ENCODE peak calls at places on chromosome 3, in four cellular contexts. Z, L, A and D are unnamed samples.

GRCh38 chr3:153785901-153786300 is 335.3 kb upstream of the ARHGEF26 start:
- DNase-seq in A (no peak), Z (no peak), L (no peak), D (no peak)

GRCh38 chr3:124976378-124976777 is 41.8 kb upstream of the MUC13 start:
- DNase-seq in Z (no peak), L (no peak), A (no peak), D (no peak)

GRCh38 chr3:58260261-58260731 is 22.7 kb downstream of the ABHD6 start:
- DNase-seq in L (no peak), A (no peak), Z (peak; percentile 74), D (no peak)

GRCh38 chr3:27342279-27342678 is 26.9 kb downstream of the NEK10 start:
- DNase-seq in A (no peak), Z (no peak), L (no peak), D (no peak)

GRCh38 chr3:58092516-58092915 is 84.3 kb downstream of the FLNB start:
- DNase-seq in Z (no peak), A (no peak), L (no peak), D (no peak)

GRCh38 chr3:158991146-158991705 is 189.4 kb downstream of the MFSD1 start:
- DNase-seq in Z (no peak), A (no peak), L (peak; percentile 70), D (peak; percentile 49)

GRCh38 chr3:160473233-160473632 is 23.6 kb upstream of the TRIM59 start:
- DNase-seq in L (no peak), A (no peak), Z (peak; percentile 75), D (no peak)

GRCh38 chr3:55750525-55750924 is 263.4 kb upstream of the WNT5A start:
- DNase-seq in A (no peak), L (no peak), Z (peak; percentile 98), D (no peak)

GRCh38 chr3:105679951-105680350 is 188.9 kb downstream of the CBLB start:
- DNase-seq in A (no peak), L (no peak), Z (no peak), D (no peak)

GRCh38 chr3:31014317-31015040 is 120.0 kb upstream of the GADL1 start:
- DNase-seq in A (no peak), L (no peak), Z (peak; percentile 43), D (no peak)

GRCh38 chr3:52827866-52828376 is 2.6 kb downstream of the ITIH4 start:
- DNase-seq in Z (peak; percentile 84), L (no peak), A (no peak), D (no peak)

GRCh38 chr3:74067296-74067695 is 442.6 kb upstream of the PDZRN3 start:
- DNase-seq in L (peak; percentile 5), Z (peak; percentile 1), A (no peak), D (no peak)

GRCh38 chr3:195883801-195884200 is 24.6 kb downstream of the TNK2 start:
- DNase-seq in A (peak; percentile 21), Z (no peak), L (no peak), D (no peak)

GRCh38 chr3:39668420-39668819 is 141.0 kb upstream of the MYRIP start:
- DNase-seq in L (peak; percentile 15), A (no peak), Z (peak; percentile 53), D (no peak)

GRCh38 chr3:117074833-117075232 is 365.3 kb downstream of the TUSC7 start:
- DNase-seq in L (no peak), A (no peak), Z (peak; percentile 79), D (no peak)

GRCh38 chr3:66224220-66224619 is 3.4 kb downstream of the SLC25A26 start:
- DNase-seq in A (no peak), L (no peak), Z (peak; percentile 71), D (no peak)

GRCh38 chr3:40143283-40144090 is 166.0 kb upstream of the EIF1B start:
- DNase-seq in L (no peak), Z (peak; percentile 21), A (no peak), D (no peak)

GRCh38 chr3:144332866-144333265 is 361.2 kb downstream of the DIPK2A start:
- DNase-seq in Z (no peak), A (no peak), L (no peak), D (no peak)

GRCh38 chr3:162353414-162353813 is 856.8 kb downstream of the OTOL1 start:
- DNase-seq in A (no peak), L (no peak), Z (no peak), D (no peak)

GRCh38 chr3:30227571-30228301 is 378.7 kb upstream of the TGFBR2 start:
- DNase-seq in Z (peak; percentile 53), A (no peak), L (no peak), D (no peak)

GRCh38 chr3:160157321-160157720 is 67.9 kb upstream of the C3orf80 start:
- DNase-seq in Z (peak; percentile 67), A (no peak), L (no peak), D (no peak)

GRCh38 chr3:89250742-89251141 is 143.3 kb downstream of the EPHA3 start:
- DNase-seq in A (no peak), Z (no peak), L (no peak), D (no peak)

GRCh38 chr3:66432767-66433521 is 67.9 kb downstream of the LRIG1 start:
- DNase-seq in A (no peak), Z (no peak), L (no peak), D (no peak)

GRCh38 chr3:99965681-99966408 is 148.2 kb downstream of the CMSS1 start:
- DNase-seq in L (no peak), Z (no peak), A (no peak), D (no peak)

GRCh38 chr3:140420621-140421357 is 257.1 kb upstream of the TRIM42 start:
- DNase-seq in A (no peak), L (no peak), Z (peak; percentile 30), D (no peak)

GRCh38 chr3:114079761-114080160 is 23.2 kb downstream of the QTRT2 start:
- DNase-seq in A (no peak), Z (no peak), L (no peak), D (no peak)

GRCh38 chr3:40130721-40131120 is 178.8 kb upstream of the EIF1B start:
- DNase-seq in A (no peak), Z (peak; percentile 13), L (no peak), D (no peak)

GRCh38 chr3:166265153-166265552 is 427.9 kb upstream of the BCHE start:
- DNase-seq in L (no peak), Z (no peak), A (no peak), D (no peak)

GRCh38 chr3:71926242-71926560 is 141.3 kb upstream of the PROK2 start:
- DNase-seq in L (peak; percentile 78), A (no peak), Z (peak; percentile 45), D (peak; percentile 43)

GRCh38 chr3:185797993-185798830 is 26.6 kb downstream of the IGF2BP2 start:
- DNase-seq in L (no peak), Z (no peak), A (no peak), D (no peak)

GRCh38 chr3:71066849-71067261 is 516.7 kb downstream of the FOXP1 start:
- DNase-seq in A (no peak), Z (peak; percentile 75), L (peak; percentile 29), D (no peak)

GRCh38 chr3:25728101-25728500 is 55.1 kb downstream of the NGLY1 start:
- DNase-seq in Z (no peak), L (no peak), A (no peak), D (no peak)

GRCh38 chr3:22450785-22451400 is 699.9 kb upstream of the ZNF385D start:
- DNase-seq in L (no peak), A (no peak), Z (no peak), D (no peak)

GRCh38 chr3:62164196-62164595 is 209.2 kb downstream of the FEZF2 start:
- DNase-seq in L (no peak), Z (no peak), A (no peak), D (no peak)

GRCh38 chr3:86416334-86416733 is 574.6 kb downstream of the VGLL3 start:
- DNase-seq in A (no peak), Z (peak; percentile 0), L (no peak), D (no peak)

GRCh38 chr3:45011756-45012441 is 14.2 kb upstream of the CLEC3B start:
- DNase-seq in Z (peak; percentile 94), L (no peak), A (no peak), D (no peak)

GRCh38 chr3:161171113-161171512 is 50.0 kb upstream of the NMD3 start:
- DNase-seq in Z (peak; percentile 81), A (no peak), L (no peak), D (no peak)

GRCh38 chr3:149901770-149902169 is 68.9 kb downstream of the PFN2 start:
- DNase-seq in A (no peak), L (no peak), Z (no peak), D (no peak)

GRCh38 chr3:134449277-134449676 is 36.5 kb downstream of the ANAPC13 start:
- DNase-seq in A (no peak), Z (peak; percentile 50), L (no peak), D (no peak)

GRCh38 chr3:120170223-120170622 is 76.0 kb upstream of the GSK3B start:
- DNase-seq in L (no peak), Z (peak; percentile 92), A (no peak), D (no peak)